ENCODE peak calls at places on chromosomes 5 and 9, in ten cellular contexts. D, P, J, U, S, Q, G, M, F and W are unnamed samples. For H3K36me3, the result is how much of the 10 kb centered on the place peaks cover.

GRCh38 chr5:146426853-146427618 is 20.1 kb upstream of the TCERG1 start:
- DNase-seq in D (no peak), P (no peak), J (peak), U (no peak), S (no peak), Q (peak), G (no peak), M (no peak), F (peak), W (no peak)

GRCh38 chr9:126211441-126212074 is 115.1 kb upstream of the MVB12B start:
- DNase-seq in D (no peak), P (no peak), J (no peak), U (no peak), S (no peak), Q (peak), G (no peak), M (no peak), F (no peak), W (no peak)

GRCh38 chr5:54460181-54460919 is 4.9 kb downstream of the HSPB3 start:
- DNase-seq in D (no peak), P (no peak), J (no peak), U (peak), S (no peak), Q (peak), G (no peak), M (no peak), F (peak), W (no peak)

GRCh38 chr9:134690946-134691694 is 49.5 kb downstream of the COL5A1 start:
- DNase-seq in D (peak), P (no peak), J (no peak), U (peak), S (no peak), Q (no peak), G (peak), M (peak), F (peak), W (no peak)

GRCh38 chr5:9284781-9285307 is 261.0 kb downstream of the SEMA5A start:
- DNase-seq in D (peak), P (no peak), J (no peak), U (peak), S (no peak), Q (no peak), G (no peak), M (no peak), F (peak), W (no peak)

GRCh38 chr9:70563437-70564204 is 149.2 kb upstream of the KLF9 start:
- DNase-seq in D (no peak), P (no peak), J (no peak), U (no peak), S (no peak), Q (peak), G (no peak), M (no peak), F (no peak), W (peak)

GRCh38 chr9:20693068-20693467 is 9.0 kb downstream of the FOCAD start:
- DNase-seq in D (no peak), P (no peak), J (no peak), U (no peak), S (no peak), Q (no peak), G (no peak), M (no peak), F (peak), W (no peak)

GRCh38 chr5:124402144-124402581 is 344.3 kb downstream of the ZNF608 start:
- DNase-seq in D (no peak), P (no peak), J (no peak), U (no peak), S (no peak), Q (peak), G (no peak), M (no peak), F (no peak), W (no peak)

GRCh38 chr5:127068771-127069330 is 4.5 kb downstream of the C5orf63 start:
- DNase-seq in D (no peak), P (no peak), J (no peak), U (peak), S (no peak), Q (peak), G (no peak), M (no peak), F (no peak), W (peak)

GRCh38 chr5:179355976-179356968 is 11.0 kb upstream of the ADAMTS2 start:
- DNase-seq in D (no peak), P (no peak), J (no peak), U (no peak), S (no peak), Q (no peak), G (no peak), M (no peak), F (no peak), W (no peak)

GRCh38 chr5:65742565-65743231 is 20.7 kb downstream of the NLN start:
- DNase-seq in D (no peak), P (no peak), J (peak), U (no peak), S (no peak), Q (peak), G (no peak), M (no peak), F (peak), W (no peak)

GRCh38 chr5:403995-404394 is 39.0 kb upstream of the EXOC3 start:
- DNase-seq in D (no peak), P (no peak), J (no peak), U (no peak), S (no peak), Q (no peak), G (no peak), M (no peak), F (no peak), W (no peak)

GRCh38 chr5:5309645-5310044 is 112.8 kb upstream of the ICE1 start:
- DNase-seq in D (no peak), P (no peak), J (no peak), U (no peak), S (no peak), Q (no peak), G (no peak), M (no peak), F (no peak), W (no peak)

GRCh38 chr9:91949946-91950664 is at the start of gene ROR2:
- DNase-seq in D (peak), P (peak), J (peak), U (no peak), S (peak), Q (peak), G (peak), M (peak), F (peak), W (no peak)

GRCh38 chr9:102700936-102701335 is 294.2 kb upstream of the CYLC2 start:
- DNase-seq in D (no peak), P (no peak), J (no peak), U (no peak), S (no peak), Q (peak), G (no peak), M (no peak), F (no peak), W (no peak)

GRCh38 chr9:127961613-127962150 is 19.1 kb downstream of the EEIG1 start:
- DNase-seq in D (no peak), P (no peak), J (no peak), U (no peak), S (peak), Q (no peak), G (no peak), M (no peak), F (no peak), W (no peak)

GRCh38 chr5:115844321-115844817 is 2.6 kb downstream of the AP3S1 start:
- DNase-seq in D (no peak), P (no peak), J (no peak), U (no peak), S (no peak), Q (no peak), G (no peak), M (no peak), F (no peak), W (no peak)

GRCh38 chr9:126024581-126025230 is 277.5 kb downstream of the PBX3 start:
- DNase-seq in D (no peak), P (no peak), J (no peak), U (no peak), S (no peak), Q (no peak), G (no peak), M (no peak), F (no peak), W (no peak)

GRCh38 chr5:15938961-15939360 is 240.6 kb downstream of the MARCHF11 start:
- DNase-seq in D (no peak), P (no peak), J (no peak), U (no peak), S (no peak), Q (peak), G (no peak), M (no peak), F (no peak), W (peak)

GRCh38 chr9:117205806-117206205 is 209.1 kb downstream of the ASTN2 start:
- DNase-seq in D (no peak), P (no peak), J (no peak), U (no peak), S (no peak), Q (peak), G (no peak), M (no peak), F (no peak), W (no peak)

GRCh38 chr9:131788851-131789250 is 49.0 kb upstream of the RAPGEF1 start:
- DNase-seq in D (no peak), P (no peak), J (no peak), U (no peak), S (no peak), Q (no peak), G (no peak), M (no peak), F (no peak), W (no peak)

GRCh38 chr5:34674226-34674625 is 18.1 kb downstream of the RAI14 start:
- DNase-seq in D (no peak), P (no peak), J (no peak), U (no peak), S (no peak), Q (peak), G (no peak), M (no peak), F (no peak), W (no peak)

GRCh38 chr9:79028101-79028500 is 543.7 kb upstream of the TLE4 start:
- DNase-seq in D (no peak), P (no peak), J (no peak), U (no peak), S (no peak), Q (peak), G (no peak), M (no peak), F (no peak), W (peak)

GRCh38 chr5:134637106-134637721 is 4.6 kb upstream of the SAR1B start:
- DNase-seq in D (no peak), P (no peak), J (no peak), U (no peak), S (no peak), Q (peak), G (no peak), M (no peak), F (no peak), W (no peak)

GRCh38 chr9:138010861-138011260 is 133.3 kb downstream of the CACNA1B start:
- DNase-seq in D (no peak), P (no peak), J (no peak), U (no peak), S (no peak), Q (no peak), G (no peak), M (peak), F (no peak), W (no peak)

GRCh38 chr5:170907758-170908157 is 45.9 kb downstream of the RANBP17 start:
- DNase-seq in D (no peak), P (no peak), J (no peak), U (no peak), S (no peak), Q (peak), G (no peak), M (no peak), F (no peak), W (no peak)

GRCh38 chr9:28155067-28155466 is 581.8 kb upstream of the C9orf72 start:
- DNase-seq in D (no peak), P (peak), J (no peak), U (no peak), S (no peak), Q (no peak), G (no peak), M (no peak), F (no peak), W (no peak)

GRCh38 chr5:160254706-160255105 is 25.4 kb downstream of the FABP6 start:
- DNase-seq in D (no peak), P (no peak), J (no peak), U (no peak), S (no peak), Q (no peak), G (no peak), M (no peak), F (no peak), W (no peak)

GRCh38 chr5:78647411-78647818 is 1.2 kb downstream of the LHFPL2 start:
- DNase-seq in D (peak), P (no peak), J (peak), U (no peak), S (no peak), Q (peak), G (no peak), M (no peak), F (peak), W (no peak)

GRCh38 chr5:78644129-78644528 is 4.4 kb downstream of the LHFPL2 start:
- DNase-seq in D (no peak), P (no peak), J (no peak), U (no peak), S (no peak), Q (no peak), G (no peak), M (no peak), F (no peak), W (no peak)

GRCh38 chr5:78647838-78648358 is 674 bp downstream of the LHFPL2 start:
- DNase-seq in D (peak), P (peak), J (peak), U (peak), S (peak), Q (peak), G (peak), M (no peak), F (peak), W (no peak)

GRCh38 chr5:78642701-78643100 is 5.9 kb downstream of the LHFPL2 start:
- DNase-seq in D (no peak), P (no peak), J (no peak), U (no peak), S (no peak), Q (no peak), G (no peak), M (no peak), F (no peak), W (no peak)

DNA sequence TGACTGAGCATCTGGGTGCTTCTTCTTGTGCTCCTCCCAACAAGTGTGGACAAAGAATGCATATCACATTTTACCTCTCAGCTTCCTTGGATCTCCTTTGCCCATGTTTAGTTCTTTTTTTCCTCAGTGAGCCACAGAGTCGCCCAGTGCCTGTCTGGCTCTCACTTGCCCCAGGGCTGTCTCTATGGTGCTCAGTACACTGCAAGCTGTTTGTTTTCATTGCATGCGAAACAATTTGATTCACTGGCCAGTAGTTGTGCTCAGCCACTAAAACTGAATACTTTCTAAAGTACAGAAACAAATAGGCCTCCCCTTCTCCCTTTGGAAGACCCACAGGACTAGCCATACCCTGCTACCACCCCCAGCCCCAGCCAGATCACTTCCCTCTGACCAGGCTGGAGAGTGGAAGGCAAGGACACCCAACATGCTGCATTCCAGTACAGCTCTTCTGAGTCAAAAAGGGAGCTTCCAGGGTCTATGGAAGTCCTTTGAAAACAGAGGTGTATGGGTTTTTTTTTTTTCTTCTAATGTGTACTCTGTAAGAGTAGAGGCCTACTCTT is 3.8 kb downstream of the LHFPL2 start:
- DNase-seq in D (no peak), P (no peak), J (no peak), U (no peak), S (no peak), Q (no peak), G (no peak), M (no peak), F (no peak), W (no peak)
- TF ChIP-seq CTCF in D (no peak), P (no peak), J (no peak), U (no peak), S (no peak), Q (no peak), G (no peak), M (no peak), F (no peak), W (no peak)

DNA sequence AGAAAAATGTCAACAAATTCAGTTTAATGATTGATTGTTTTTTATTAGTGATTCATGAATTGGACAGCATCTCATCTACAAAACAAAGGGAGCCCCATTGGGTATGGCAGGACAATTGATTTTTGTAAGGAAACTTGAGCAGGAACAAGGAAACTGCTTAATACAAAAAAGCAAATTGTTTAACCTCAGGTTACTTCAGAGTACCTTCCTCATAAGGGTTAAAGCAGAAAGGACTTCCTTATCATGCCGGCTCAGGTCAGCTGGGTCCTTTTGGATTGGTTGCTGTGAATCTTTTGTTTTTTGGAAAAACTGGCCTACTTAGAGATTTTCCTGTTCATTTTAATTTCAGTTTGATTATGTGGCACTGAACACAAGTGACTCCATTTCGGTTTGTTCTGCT is 211.8 kb downstream of the ARRDC3 start:
- DNase-seq in D (no peak), P (no peak), J (no peak), U (no peak), S (no peak), Q (no peak), G (no peak), M (no peak), F (no peak), W (no peak)
- H3K4me3 ChIP-seq in D (no peak), P (no peak), J (no peak), U (no peak), S (no peak), Q (no peak), G (no peak), M (no peak), F (no peak), W (no peak)

GRCh38 chr5:142515036-142515435 is 170.9 kb downstream of the FGF1 start:
- DNase-seq in D (no peak), P (no peak), J (no peak), U (no peak), S (no peak), Q (no peak), G (no peak), M (no peak), F (no peak), W (no peak)

GRCh38 chr5:142514196-142514595 is 171.7 kb downstream of the FGF1 start:
- DNase-seq in D (no peak), P (no peak), J (no peak), U (no peak), S (no peak), Q (no peak), G (no peak), M (no peak), F (no peak), W (no peak)

GRCh38 chr5:142511318-142511717 is 174.6 kb downstream of the FGF1 start:
- DNase-seq in D (no peak), P (no peak), J (no peak), U (no peak), S (no peak), Q (no peak), G (no peak), M (no peak), F (no peak), W (no peak)

GRCh38 chr5:142512680-142513042 is 173.2 kb downstream of the FGF1 start:
- DNase-seq in D (no peak), P (no peak), J (no peak), U (no peak), S (no peak), Q (no peak), G (no peak), M (no peak), F (no peak), W (peak)

DNA sequence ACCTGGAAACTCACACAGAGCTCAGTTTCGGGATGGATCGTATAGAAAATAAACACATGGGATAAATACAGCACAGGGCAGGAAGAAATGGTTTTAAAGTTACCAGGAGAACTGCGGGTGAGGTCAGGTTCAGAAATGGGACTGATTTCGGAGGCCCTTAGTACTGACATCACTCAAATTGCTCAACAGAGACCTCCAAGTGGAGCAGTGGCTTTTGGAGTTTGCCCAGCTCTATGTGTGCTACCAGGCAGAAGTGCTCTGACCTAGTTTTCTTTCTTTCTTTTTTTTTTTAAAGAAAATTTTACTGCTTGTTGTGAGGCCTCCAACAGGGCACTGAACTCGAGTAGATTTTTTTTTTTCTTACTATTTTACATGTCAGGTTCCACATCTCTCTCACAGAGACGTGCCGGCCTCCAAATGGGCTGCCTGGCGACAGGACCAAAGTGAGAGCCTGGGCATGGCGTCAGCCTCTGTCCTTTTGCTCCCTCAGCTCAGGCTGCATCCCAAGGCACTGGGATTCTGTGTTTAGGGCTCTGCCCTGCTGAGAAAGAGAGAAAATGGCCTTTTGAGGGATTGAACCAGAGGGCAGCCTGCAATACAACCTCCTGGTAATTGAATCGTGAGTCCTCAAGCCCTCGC is 173.7 kb downstream of the FGF1 start:
- DNase-seq in D (no peak), P (no peak), J (peak), U (no peak), S (no peak), Q (no peak), G (peak), M (no peak), F (no peak), W (no peak)
- H3K36me3 ChIP-seq in D (under half), P (under half), J (under half), U (under half), S (under half), Q (under half), G (under half), M (under half), F (under half), W (under half)

DNA sequence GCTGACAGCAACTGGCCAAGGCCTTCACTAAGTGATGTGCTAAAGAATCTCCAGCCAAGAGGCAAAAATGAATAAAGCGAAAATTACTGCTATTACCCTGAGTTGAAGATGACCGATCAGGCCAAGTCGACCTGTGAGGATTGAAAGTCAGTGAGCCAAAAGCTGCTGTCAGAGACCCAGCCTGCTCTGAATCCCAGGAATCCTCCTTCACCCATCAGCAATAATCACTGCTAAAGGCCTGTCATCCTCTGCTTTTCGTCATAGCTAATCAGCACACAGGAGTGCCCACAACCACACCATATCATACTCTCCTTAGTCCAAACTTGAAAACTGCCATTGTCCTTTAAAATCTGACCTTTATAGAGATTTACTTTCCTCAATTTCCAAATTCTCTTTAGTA is 736.8 kb downstream of the TLE1 start:
- DNase-seq in D (no peak), P (no peak), J (peak), U (no peak), S (no peak), Q (no peak), G (no peak), M (no peak), F (peak), W (no peak)
- TF ChIP-seq CTCF in D (no peak), P (no peak), J (no peak), U (no peak), S (no peak), Q (no peak), G (no peak), M (no peak), F (no peak), W (no peak)

GRCh38 chr5:2749514-2750025 is 1.9 kb downstream of the IRX2 start:
- DNase-seq in D (no peak), P (no peak), J (no peak), U (no peak), S (no peak), Q (no peak), G (no peak), M (peak), F (no peak), W (no peak)
- H3K4me3 ChIP-seq in D (no peak), P (no peak), J (peak), U (no peak), S (no peak), Q (peak), G (no peak), M (peak), F (peak), W (peak)